ENCODE peak calls at places on chromosomes 12 and 14, in four cellular contexts. E is GM12878, R is A549, H is SK-N-SH. M is an unnamed sample.

GRCh38 chr12:77299910-77300772 is 234.8 kb upstream of the E2F7 start:
- DNase-seq in E (no peak), R (peak), H (no peak), M (no peak)

GRCh38 chr14:88825078-88825458 is 617 bp downstream of the TTC8 start:
- DNase-seq in E (no peak), R (no peak), H (no peak), M (no peak)

GRCh38 chr14:33671556-33671955 is 279.3 kb downstream of the EGLN3 start:
- DNase-seq in E (no peak), R (no peak), H (no peak), M (no peak)

GRCh38 chr12:70692681-70693288 is 55.6 kb upstream of the PTPRB start:
- DNase-seq in E (no peak), R (peak), H (peak), M (no peak)

GRCh38 chr12:32587536-32588346 is 91.4 kb upstream of the DNM1L start:
- DNase-seq in E (no peak), R (no peak), H (no peak), M (no peak)

GRCh38 chr14:101066826-101067508 is 163.4 kb upstream of the RTL1 start:
- DNase-seq in E (no peak), R (no peak), H (no peak), M (no peak)

GRCh38 chr12:2460051-2460450 is 334.7 kb upstream of the FKBP4 start:
- DNase-seq in E (no peak), R (no peak), H (no peak), M (no peak)

GRCh38 chr12:108394196-108394595 is 55.1 kb upstream of the CMKLR1 start:
- DNase-seq in E (no peak), R (no peak), H (no peak), M (no peak)

GRCh38 chr14:95062946-95063345 is 94.4 kb downstream of the DICER1 start:
- DNase-seq in E (no peak), R (no peak), H (no peak), M (no peak)

GRCh38 chr12:104280703-104281458 is 22.7 kb upstream of the EID3 start:
- DNase-seq in E (no peak), R (peak), H (no peak), M (peak)

GRCh38 chr14:76762617-76763361 is 1.5 kb downstream of the VASH1 start:
- DNase-seq in E (no peak), R (no peak), H (no peak), M (no peak)

GRCh38 chr12:31962076-31962475 is 2.9 kb downstream of the RESF1 start:
- DNase-seq in E (no peak), R (no peak), H (no peak), M (no peak)

GRCh38 chr12:98733667-98734350 is 88.7 kb downstream of the APAF1 start:
- DNase-seq in E (no peak), R (no peak), H (no peak), M (no peak)

GRCh38 chr12:93802698-93803097 is 125.5 kb downstream of the CRADD start:
- DNase-seq in E (no peak), R (no peak), H (no peak), M (no peak)

GRCh38 chr12:108975024-108975593 is 45.8 kb downstream of the SVOP start:
- DNase-seq in E (no peak), R (no peak), H (no peak), M (no peak)

GRCh38 chr14:82153689-82154088 is 620.0 kb upstream of the SEL1L start:
- DNase-seq in E (no peak), R (no peak), H (no peak), M (no peak)

GRCh38 chr14:94322648-94323570 is at the start of gene SERPINA6:
- DNase-seq in E (no peak), R (no peak), H (peak), M (peak)

GRCh38 chr12:116495260-116495659 is 63.9 kb upstream of the MAP1LC3B2 start:
- DNase-seq in E (no peak), R (peak), H (no peak), M (no peak)

GRCh38 chr12:78085562-78086182 is 255.0 kb downstream of the NAV3 start:
- DNase-seq in E (no peak), R (no peak), H (no peak), M (no peak)

GRCh38 chr14:104150201-104151027 is 12.0 kb downstream of the KIF26A start:
- DNase-seq in E (no peak), R (peak), H (peak), M (no peak)

GRCh38 chr14:100440207-100440631 is 117.1 kb downstream of the SLC25A47 start:
- DNase-seq in E (no peak), R (peak), H (peak), M (peak)

GRCh38 chr12:22670762-22671161 is 45.8 kb downstream of the ETNK1 start:
- DNase-seq in E (no peak), R (no peak), H (no peak), M (no peak)

GRCh38 chr12:128180166-128180565 is 86.8 kb upstream of the TMEM132C start:
- DNase-seq in E (no peak), R (no peak), H (no peak), M (no peak)

GRCh38 chr12:116959845-116960514 is 49.2 kb downstream of the FBXW8 start:
- DNase-seq in E (peak), R (no peak), H (peak), M (no peak)

GRCh38 chr12:39935275-39935674 is 170.6 kb downstream of the SLC2A13 start:
- DNase-seq in E (no peak), R (no peak), H (no peak), M (no peak)
- TF ChIP-seq PBX3 in E (no peak), R (no peak), H (no peak), M (no peak)

DNA sequence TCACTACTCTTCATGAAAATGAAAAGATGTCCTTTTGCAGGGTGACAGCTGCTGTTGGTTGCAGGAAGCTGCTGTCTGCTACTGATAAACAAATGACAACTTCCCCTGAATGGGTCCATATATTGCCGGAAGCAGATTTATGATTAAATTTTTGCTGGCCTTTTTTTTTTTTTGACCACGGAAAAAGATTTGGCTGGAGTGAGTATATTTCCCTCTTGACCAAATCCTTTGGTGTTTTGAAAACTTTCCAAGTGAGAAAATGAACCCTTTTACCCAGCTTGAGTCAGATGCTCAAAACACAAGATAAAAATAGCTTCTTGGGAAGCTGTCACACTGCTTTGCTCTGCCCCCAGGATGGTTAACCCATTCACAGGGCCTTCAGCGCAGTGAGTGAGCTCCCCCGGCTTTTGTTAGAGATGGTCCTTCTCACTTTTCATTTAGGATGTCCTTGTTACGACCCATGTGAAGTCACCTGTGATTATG is 224.2 kb downstream of the PELI2 start:
- DNase-seq in E (no peak), R (no peak), H (no peak), M (no peak)
- TF ChIP-seq PBX3 in E (no peak), R (no peak), H (no peak), M (no peak)

DNA sequence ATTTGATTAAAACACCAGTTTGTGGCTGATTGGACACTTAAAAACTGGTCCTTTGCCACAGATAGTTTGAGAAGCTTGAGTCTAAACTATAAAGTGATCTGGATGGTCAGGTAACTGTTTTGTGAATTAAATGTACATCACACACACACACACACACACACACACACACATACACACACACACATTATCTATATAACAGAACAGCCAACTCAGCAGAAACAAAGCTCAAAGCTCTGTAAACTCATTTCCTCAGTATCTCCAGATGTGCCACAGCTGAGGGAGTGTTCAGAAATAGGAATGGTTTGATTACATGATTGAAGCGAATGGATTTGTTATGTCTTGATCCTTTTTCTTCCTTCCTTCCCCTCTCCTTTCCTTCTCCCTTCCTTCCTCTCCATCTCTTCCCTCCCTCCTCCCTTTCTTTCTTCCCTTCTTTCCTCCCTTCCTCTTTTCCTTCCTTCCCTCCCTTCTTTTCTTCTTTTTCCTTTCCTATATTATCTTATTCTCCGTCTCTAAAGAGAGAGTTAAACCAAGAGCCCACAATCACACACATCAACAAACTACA is 100.3 kb downstream of the LLPH start:
- DNase-seq in E (no peak), R (no peak), H (no peak), M (no peak)
- TF ChIP-seq PBX3 in E (no peak), R (no peak), H (no peak), M (no peak)

DNA sequence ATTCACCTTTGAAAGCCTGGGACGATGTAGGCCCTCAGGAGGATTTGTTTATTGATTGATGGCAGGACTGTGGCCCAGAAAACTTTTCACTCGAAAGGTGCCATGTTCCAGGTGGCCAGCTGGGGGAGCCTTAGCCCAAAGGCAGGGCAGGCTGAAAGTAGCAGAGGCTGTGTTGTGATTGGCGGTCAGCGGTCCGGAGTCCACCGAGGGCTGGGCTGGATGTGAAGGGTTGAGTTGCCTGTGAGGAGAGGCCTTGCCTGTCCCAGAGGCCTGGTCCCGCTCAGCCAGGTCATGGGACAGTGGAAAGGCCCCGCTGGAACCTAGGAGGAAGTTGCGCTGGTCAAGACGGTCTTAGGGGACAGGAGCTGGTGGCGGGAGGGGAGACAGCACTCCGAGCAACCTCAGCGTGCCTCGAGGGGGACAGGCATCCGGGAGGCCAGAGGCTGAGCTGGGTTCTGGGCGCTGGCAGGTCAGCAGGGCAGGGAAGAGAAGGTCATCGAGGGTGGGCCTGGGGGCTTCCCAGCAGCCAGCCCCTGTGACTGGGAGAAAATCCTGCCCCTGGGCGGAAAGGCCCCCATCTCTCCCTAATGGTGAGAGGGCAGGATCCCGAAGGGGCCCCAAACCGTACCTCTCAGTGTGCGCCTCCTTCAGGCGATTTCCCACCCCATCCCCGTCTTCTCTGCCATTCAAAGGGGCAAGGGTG is 26.3 kb downstream of the CMA1 start:
- DNase-seq in E (peak), R (peak), H (peak), M (peak)
- TF ChIP-seq PBX3 in E (peak), R (no peak), H (no peak), M (no peak)